ENCODE peak calls at places on chromosomes 4 and X, in seven cellular contexts. One of them, this sample, is unnamed.

GRCh38 chrX:17377047-17377692 is 2.2 kb downstream of the NHS start:
- DNase-seq in heart left ventricle: peak; percentile 19
- DNase-seq in fibroblast of mammary gland: peak; percentile 53
- DNase-seq in lower leg skin: no peak
- DNase-seq in fibroblast of lung: peak; percentile 53
- DNase-seq in HepG2: no peak
- DNase-seq in thoracic aorta: no peak
- DNase-seq in this sample: no peak

GRCh38 chrX:154401045-154401799 is 3.0 kb downstream of the RPL10 start:
- DNase-seq in fibroblast of lung: peak; percentile 19
- DNase-seq in fibroblast of mammary gland: peak; percentile 45
- DNase-seq in lower leg skin: no peak
- DNase-seq in HepG2: peak; percentile 70
- DNase-seq in heart left ventricle: no peak
- DNase-seq in thoracic aorta: no peak
- DNase-seq in this sample: no peak

GRCh38 chrX:55489315-55490009 is at the start of gene USP51:
- DNase-seq in HepG2: no peak
- DNase-seq in heart left ventricle: peak; percentile 48
- DNase-seq in fibroblast of lung: peak; percentile 59
- DNase-seq in thoracic aorta: no peak
- DNase-seq in fibroblast of mammary gland: peak; percentile 41
- DNase-seq in lower leg skin: peak; percentile 85
- DNase-seq in this sample: no peak

GRCh38 chrX:22674947-22675346 is 324.8 kb upstream of the DDX53 start:
- DNase-seq in fibroblast of mammary gland: no peak
- DNase-seq in fibroblast of lung: no peak
- DNase-seq in lower leg skin: no peak
- DNase-seq in thoracic aorta: no peak
- DNase-seq in heart left ventricle: no peak
- DNase-seq in HepG2: no peak
- DNase-seq in this sample: no peak

GRCh38 chr4:108333353-108333920 is 164.7 kb upstream of the LEF1 start:
- DNase-seq in fibroblast of mammary gland: no peak
- DNase-seq in HepG2: no peak
- DNase-seq in fibroblast of lung: no peak
- DNase-seq in heart left ventricle: no peak
- DNase-seq in thoracic aorta: no peak
- DNase-seq in lower leg skin: no peak
- DNase-seq in this sample: no peak

GRCh38 chr4:87092389-87093141 is 127.9 kb downstream of the KLHL8 start:
- DNase-seq in fibroblast of lung: peak; percentile 82
- DNase-seq in fibroblast of mammary gland: peak; percentile 93
- DNase-seq in heart left ventricle: peak; percentile 62
- DNase-seq in thoracic aorta: peak; percentile 43
- DNase-seq in HepG2: peak; percentile 62
- DNase-seq in lower leg skin: peak; percentile 86
- DNase-seq in this sample: peak; percentile 56

GRCh38 chr4:76804060-76804459 is 93.9 kb downstream of the SOWAHB start:
- DNase-seq in HepG2: no peak
- DNase-seq in heart left ventricle: no peak
- DNase-seq in thoracic aorta: no peak
- DNase-seq in fibroblast of mammary gland: peak; percentile 55
- DNase-seq in lower leg skin: no peak
- DNase-seq in fibroblast of lung: peak; percentile 21
- DNase-seq in this sample: no peak

GRCh38 chr4:107991945-107992625 is 2.4 kb downstream of the HADH start:
- DNase-seq in fibroblast of lung: peak; percentile 69
- DNase-seq in heart left ventricle: no peak
- DNase-seq in HepG2: no peak
- DNase-seq in thoracic aorta: no peak
- DNase-seq in lower leg skin: no peak
- DNase-seq in fibroblast of mammary gland: peak; percentile 38
- DNase-seq in this sample: peak; percentile 38

GRCh38 chrX:65667503-65668355 is at the start of gene MSN:
- DNase-seq in thoracic aorta: no peak
- DNase-seq in heart left ventricle: peak; percentile 87
- DNase-seq in fibroblast of lung: peak; percentile 54
- DNase-seq in lower leg skin: peak; percentile 95
- DNase-seq in fibroblast of mammary gland: peak; percentile 35
- DNase-seq in HepG2: no peak
- DNase-seq in this sample: no peak

GRCh38 chr4:12963291-12963690 is 520.8 kb downstream of the RAB28 start:
- DNase-seq in fibroblast of lung: no peak
- DNase-seq in HepG2: no peak
- DNase-seq in lower leg skin: no peak
- DNase-seq in thoracic aorta: no peak
- DNase-seq in heart left ventricle: no peak
- DNase-seq in fibroblast of mammary gland: no peak
- DNase-seq in this sample: no peak
- H3K4me3 ChIP-seq in fibroblast of lung: no peak overlapping the region
- H3K4me3 ChIP-seq in HepG2: no peak overlapping the region
- H3K4me3 ChIP-seq in lower leg skin: no peak overlapping the region
- H3K4me3 ChIP-seq in thoracic aorta: no peak overlapping the region
- H3K4me3 ChIP-seq in heart left ventricle: no peak overlapping the region
- H3K4me3 ChIP-seq in fibroblast of mammary gland: no peak overlapping the region
- H3K4me3 ChIP-seq in this sample: no peak overlapping the region

GRCh38 chr4:122764808-122765189 is 32.3 kb downstream of the BBS12 start:
- DNase-seq in heart left ventricle: no peak
- DNase-seq in thoracic aorta: no peak
- DNase-seq in fibroblast of mammary gland: peak; percentile 90
- DNase-seq in lower leg skin: no peak
- DNase-seq in fibroblast of lung: peak; percentile 92
- DNase-seq in HepG2: no peak
- DNase-seq in this sample: peak; percentile 86
- H3K4me3 ChIP-seq in heart left ventricle: no peak overlapping the region
- H3K4me3 ChIP-seq in thoracic aorta: no peak overlapping the region
- H3K4me3 ChIP-seq in fibroblast of mammary gland: peak overlapping the region; percentile 20
- H3K4me3 ChIP-seq in lower leg skin: no peak overlapping the region
- H3K4me3 ChIP-seq in fibroblast of lung: no peak overlapping the region
- H3K4me3 ChIP-seq in HepG2: no peak overlapping the region
- H3K4me3 ChIP-seq in this sample: no peak overlapping the region

DNA sequence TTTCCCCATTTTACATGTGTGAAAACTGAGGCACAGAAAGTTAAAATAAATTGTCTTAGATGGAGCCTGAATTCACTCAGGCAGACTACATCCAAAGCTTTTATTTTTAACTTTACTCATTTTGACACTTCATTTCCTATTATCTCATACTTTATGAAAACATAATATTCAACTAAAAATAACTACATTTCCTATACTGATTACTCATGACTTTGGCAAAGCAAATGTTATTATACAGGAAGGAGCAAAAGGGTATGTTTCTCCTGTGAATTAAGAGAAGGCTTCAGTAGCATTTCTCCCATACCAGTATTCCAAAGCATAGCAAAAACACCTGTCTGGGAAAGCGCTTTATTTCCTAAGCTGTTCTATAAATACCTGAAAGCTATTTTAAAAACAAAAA is 178.6 kb downstream of the ADAMTS3 start:
- DNase-seq in heart left ventricle: no peak
- DNase-seq in fibroblast of lung: peak; percentile 58
- DNase-seq in HepG2: no peak
- DNase-seq in lower leg skin: no peak
- DNase-seq in fibroblast of mammary gland: peak; percentile 37
- DNase-seq in thoracic aorta: no peak
- DNase-seq in this sample: no peak
- H3K4me3 ChIP-seq in heart left ventricle: no peak overlapping the region
- H3K4me3 ChIP-seq in fibroblast of lung: no peak overlapping the region
- H3K4me3 ChIP-seq in HepG2: no peak overlapping the region
- H3K4me3 ChIP-seq in lower leg skin: no peak overlapping the region
- H3K4me3 ChIP-seq in fibroblast of mammary gland: no peak overlapping the region
- H3K4me3 ChIP-seq in thoracic aorta: no peak overlapping the region
- H3K4me3 ChIP-seq in this sample: no peak overlapping the region

DNA sequence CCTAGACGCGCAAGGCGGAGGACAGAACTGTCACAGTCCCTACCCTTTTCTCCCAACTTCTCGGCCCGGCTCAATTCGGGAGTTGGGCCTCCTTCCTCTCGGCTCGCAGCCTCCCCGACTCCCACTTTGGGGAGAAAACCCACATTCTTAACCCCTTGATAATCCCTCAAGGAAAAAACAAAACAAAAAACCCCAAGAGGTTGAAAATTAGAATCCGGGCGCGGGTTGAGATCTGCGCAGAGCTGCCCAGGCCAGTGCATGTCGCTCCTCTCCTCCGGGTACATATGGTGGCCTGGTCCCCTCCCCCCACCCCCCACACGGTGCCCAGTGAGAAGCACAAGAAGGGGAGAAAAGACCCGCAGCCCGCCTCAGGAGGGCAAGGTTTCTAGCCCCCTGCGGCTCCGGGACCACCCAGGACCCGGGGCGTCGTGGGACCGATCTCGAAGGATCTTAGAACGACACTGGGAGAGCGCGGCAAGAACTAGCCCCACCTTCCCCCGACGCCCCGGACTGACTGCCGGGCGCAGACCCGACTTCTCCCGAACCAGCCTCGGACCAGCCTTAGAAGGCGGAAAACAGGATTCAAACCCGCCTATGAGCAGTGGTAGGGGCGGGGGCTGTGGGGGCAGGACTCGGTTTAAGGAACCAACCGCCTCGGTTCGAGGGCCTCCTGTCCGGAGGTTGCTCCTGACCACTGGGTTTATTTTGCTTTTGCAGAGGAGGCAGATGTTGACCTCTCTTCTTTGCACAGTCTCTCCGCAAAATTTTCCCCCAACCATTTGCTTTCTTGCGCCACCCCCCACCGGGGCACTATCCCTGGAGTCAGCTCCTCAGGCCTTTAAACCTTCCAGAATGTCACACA is 2.5 kb upstream of the PDGFRA start:
- DNase-seq in fibroblast of lung: peak; percentile 89
- DNase-seq in fibroblast of mammary gland: peak; percentile 90
- DNase-seq in heart left ventricle: peak; percentile 70
- DNase-seq in HepG2: no peak
- DNase-seq in thoracic aorta: no peak
- DNase-seq in lower leg skin: peak; percentile 93
- DNase-seq in this sample: peak; percentile 54
- H3K4me3 ChIP-seq in fibroblast of lung: peak overlapping the region; percentile 45
- H3K4me3 ChIP-seq in fibroblast of mammary gland: peak overlapping the region; percentile 95
- H3K4me3 ChIP-seq in heart left ventricle: peak overlapping the region; percentile 33
- H3K4me3 ChIP-seq in HepG2: no peak overlapping the region
- H3K4me3 ChIP-seq in thoracic aorta: peak overlapping the region; percentile 91
- H3K4me3 ChIP-seq in lower leg skin: no peak overlapping the region
- H3K4me3 ChIP-seq in this sample: peak overlapping the region; percentile 81

GRCh38 chr4:168879178-168879577 is 130.9 kb downstream of the CBR4 start:
- DNase-seq in fibroblast of lung: no peak
- DNase-seq in HepG2: no peak
- DNase-seq in fibroblast of mammary gland: no peak
- DNase-seq in heart left ventricle: no peak
- DNase-seq in lower leg skin: no peak
- DNase-seq in thoracic aorta: no peak
- DNase-seq in this sample: no peak

GRCh38 chr4:168880087-168880675 is 129.9 kb downstream of the CBR4 start:
- DNase-seq in fibroblast of lung: peak; percentile 36
- DNase-seq in lower leg skin: no peak
- DNase-seq in heart left ventricle: no peak
- DNase-seq in fibroblast of mammary gland: peak; percentile 42
- DNase-seq in HepG2: no peak
- DNase-seq in thoracic aorta: no peak
- DNase-seq in this sample: no peak

GRCh38 chr4:168877779-168878491 is 132.1 kb downstream of the CBR4 start:
- DNase-seq in thoracic aorta: no peak
- DNase-seq in HepG2: no peak
- DNase-seq in lower leg skin: peak; percentile 90
- DNase-seq in fibroblast of lung: peak; percentile 39
- DNase-seq in fibroblast of mammary gland: no peak
- DNase-seq in heart left ventricle: peak; percentile 64
- DNase-seq in this sample: no peak

GRCh38 chr4:168876106-168876505 is 133.9 kb downstream of the CBR4 start:
- DNase-seq in thoracic aorta: no peak
- DNase-seq in fibroblast of mammary gland: no peak
- DNase-seq in lower leg skin: no peak
- DNase-seq in HepG2: no peak
- DNase-seq in fibroblast of lung: no peak
- DNase-seq in heart left ventricle: no peak
- DNase-seq in this sample: no peak

DNA sequence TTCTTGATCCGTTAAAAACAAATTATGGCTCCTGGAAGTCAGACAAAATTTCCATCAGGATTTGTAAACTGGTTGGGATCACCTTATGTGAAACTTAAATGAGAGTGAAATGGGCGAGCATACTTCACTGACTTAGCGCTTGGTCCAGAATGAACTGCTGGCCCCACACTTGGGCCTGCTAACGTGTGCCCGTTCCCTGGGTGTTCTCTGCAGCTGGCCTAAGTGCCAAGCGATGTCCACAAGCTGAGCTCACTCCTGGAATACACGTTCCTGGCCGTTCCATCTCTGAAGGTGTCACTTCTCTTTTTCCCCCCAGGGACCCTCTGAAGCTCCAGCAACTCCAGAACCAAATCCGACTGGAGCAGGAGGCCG is 132.7 kb downstream of the CBR4 start:
- DNase-seq in HepG2: no peak
- DNase-seq in thoracic aorta: no peak
- DNase-seq in heart left ventricle: no peak
- DNase-seq in fibroblast of mammary gland: no peak
- DNase-seq in fibroblast of lung: peak; percentile 58
- DNase-seq in lower leg skin: no peak
- DNase-seq in this sample: no peak
- H3K4me3 ChIP-seq in HepG2: no peak overlapping the region
- H3K4me3 ChIP-seq in thoracic aorta: peak overlapping the region; percentile 69
- H3K4me3 ChIP-seq in heart left ventricle: no peak overlapping the region
- H3K4me3 ChIP-seq in fibroblast of mammary gland: peak overlapping the region; percentile 30
- H3K4me3 ChIP-seq in fibroblast of lung: peak overlapping the region; percentile 36
- H3K4me3 ChIP-seq in lower leg skin: no peak overlapping the region
- H3K4me3 ChIP-seq in this sample: no peak overlapping the region

DNA sequence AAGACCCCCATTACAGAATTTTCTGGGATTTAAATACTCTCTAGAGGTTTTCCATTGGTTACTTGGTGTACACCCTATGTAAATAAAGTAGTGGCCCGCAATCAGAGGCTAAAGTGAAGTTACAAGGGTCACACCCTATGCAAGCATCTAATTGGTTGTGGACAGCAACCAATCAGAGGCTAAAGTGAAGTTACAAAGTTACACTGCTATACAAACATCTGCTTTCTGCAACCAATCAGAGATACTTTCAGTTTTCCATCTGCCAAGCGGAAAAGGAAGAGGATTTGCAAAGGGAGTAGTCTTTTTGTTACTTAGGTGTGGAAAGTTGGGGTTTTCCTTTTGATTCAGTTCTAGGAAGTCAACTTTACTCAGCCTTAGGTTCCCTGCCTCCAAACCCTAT is 2.0 kb upstream of the ATRX start:
- DNase-seq in HepG2: peak; percentile 86
- DNase-seq in lower leg skin: no peak
- DNase-seq in thoracic aorta: no peak
- DNase-seq in fibroblast of mammary gland: peak; percentile 39
- DNase-seq in fibroblast of lung: peak; percentile 44
- DNase-seq in heart left ventricle: no peak
- DNase-seq in this sample: peak; percentile 20
- H3K4me3 ChIP-seq in HepG2: peak overlapping the region; percentile 80
- H3K4me3 ChIP-seq in lower leg skin: no peak overlapping the region
- H3K4me3 ChIP-seq in thoracic aorta: peak overlapping the region; percentile 65
- H3K4me3 ChIP-seq in fibroblast of mammary gland: no peak overlapping the region
- H3K4me3 ChIP-seq in fibroblast of lung: no peak overlapping the region
- H3K4me3 ChIP-seq in heart left ventricle: no peak overlapping the region
- H3K4me3 ChIP-seq in this sample: no peak overlapping the region

GRCh38 chrX:14013074-14013473 is 16.6 kb downstream of the GEMIN8 start:
- DNase-seq in fibroblast of lung: peak; percentile 5
- DNase-seq in lower leg skin: no peak
- DNase-seq in HepG2: no peak
- DNase-seq in fibroblast of mammary gland: peak; percentile 95
- DNase-seq in heart left ventricle: no peak
- DNase-seq in thoracic aorta: no peak
- DNase-seq in this sample: peak; percentile 59
- H3K4me3 ChIP-seq in fibroblast of lung: no peak overlapping the region
- H3K4me3 ChIP-seq in lower leg skin: no peak overlapping the region
- H3K4me3 ChIP-seq in HepG2: no peak overlapping the region
- H3K4me3 ChIP-seq in fibroblast of mammary gland: no peak overlapping the region
- H3K4me3 ChIP-seq in heart left ventricle: no peak overlapping the region
- H3K4me3 ChIP-seq in thoracic aorta: no peak overlapping the region
- H3K4me3 ChIP-seq in this sample: no peak overlapping the region

GRCh38 chr4:186687263-186687662 is 36.4 kb downstream of the FAT1 start:
- DNase-seq in thoracic aorta: no peak
- DNase-seq in fibroblast of mammary gland: no peak
- DNase-seq in HepG2: no peak
- DNase-seq in heart left ventricle: no peak
- DNase-seq in fibroblast of lung: no peak
- DNase-seq in lower leg skin: no peak
- DNase-seq in this sample: no peak
- H3K4me3 ChIP-seq in thoracic aorta: no peak overlapping the region
- H3K4me3 ChIP-seq in fibroblast of mammary gland: no peak overlapping the region
- H3K4me3 ChIP-seq in HepG2: no peak overlapping the region
- H3K4me3 ChIP-seq in heart left ventricle: no peak overlapping the region
- H3K4me3 ChIP-seq in fibroblast of lung: no peak overlapping the region
- H3K4me3 ChIP-seq in lower leg skin: no peak overlapping the region
- H3K4me3 ChIP-seq in this sample: no peak overlapping the region

This sample was measured in AG09309.